ENCODE peak calls at places on chromosomes 11 and 22, in ten cellular contexts. One of them, this sample, is unnamed.

GRCh38 chr22:40857309-40857851 is 432 bp downstream of the XPNPEP3 start:
- DNase-seq in left colon: no peak
- DNase-seq in transverse colon: no peak
- DNase-seq in PC-3: no peak
- DNase-seq in globus pallidus: no peak
- DNase-seq in stimulated activated CD4-positive, alpha-beta T cell treated with anti-CD3 and anti-CD28 coated beads, Interleukin-1b, Interleukin-23, amount 100 ng/mL, for 1 hour: no peak
- DNase-seq in neural progenitor cell: no peak
- DNase-seq in EL: no peak
- DNase-seq in NCI-H1436: no peak
- DNase-seq in cardiac muscle cell: peak; percentile 21
- DNase-seq in this sample: no peak

GRCh38 chr22:49045276-49045675 is 782.4 kb downstream of the BRD1 start:
- DNase-seq in transverse colon: no peak
- DNase-seq in globus pallidus: no peak
- DNase-seq in neural progenitor cell: no peak
- DNase-seq in left colon: no peak
- DNase-seq in NCI-H1436: no peak
- DNase-seq in PC-3: no peak
- DNase-seq in EL: no peak
- DNase-seq in cardiac muscle cell: no peak
- DNase-seq in stimulated activated CD4-positive, alpha-beta T cell treated with anti-CD3 and anti-CD28 coated beads, Interleukin-1b, Interleukin-23, amount 100 ng/mL, for 1 hour: no peak
- DNase-seq in this sample: no peak

GRCh38 chr11:88414981-88415391 is 77.5 kb upstream of the CTSC start:
- DNase-seq in PC-3: peak; percentile 76
- DNase-seq in EL: peak; percentile 63
- DNase-seq in NCI-H1436: no peak
- DNase-seq in left colon: no peak
- DNase-seq in transverse colon: no peak
- DNase-seq in globus pallidus: no peak
- DNase-seq in stimulated activated CD4-positive, alpha-beta T cell treated with anti-CD3 and anti-CD28 coated beads, Interleukin-1b, Interleukin-23, amount 100 ng/mL, for 1 hour: no peak
- DNase-seq in neural progenitor cell: no peak
- DNase-seq in cardiac muscle cell: peak; percentile 28
- DNase-seq in this sample: no peak

GRCh38 chr11:12889243-12889642 is 119.9 kb upstream of the RASSF10 start:
- DNase-seq in NCI-H1436: no peak
- DNase-seq in EL: peak; percentile 64
- DNase-seq in stimulated activated CD4-positive, alpha-beta T cell treated with anti-CD3 and anti-CD28 coated beads, Interleukin-1b, Interleukin-23, amount 100 ng/mL, for 1 hour: no peak
- DNase-seq in neural progenitor cell: no peak
- DNase-seq in globus pallidus: no peak
- DNase-seq in left colon: peak; percentile 35
- DNase-seq in cardiac muscle cell: peak; percentile 88
- DNase-seq in PC-3: no peak
- DNase-seq in transverse colon: no peak
- DNase-seq in this sample: no peak

GRCh38 chr11:123474994-123475393 is 44.9 kb downstream of the GRAMD1B start:
- DNase-seq in left colon: no peak
- DNase-seq in NCI-H1436: no peak
- DNase-seq in EL: peak; percentile 73
- DNase-seq in PC-3: no peak
- DNase-seq in neural progenitor cell: no peak
- DNase-seq in stimulated activated CD4-positive, alpha-beta T cell treated with anti-CD3 and anti-CD28 coated beads, Interleukin-1b, Interleukin-23, amount 100 ng/mL, for 1 hour: no peak
- DNase-seq in cardiac muscle cell: peak; percentile 70
- DNase-seq in transverse colon: no peak
- DNase-seq in globus pallidus: no peak
- DNase-seq in this sample: no peak

GRCh38 chr11:31326470-31327148 is 42.9 kb downstream of the DCDC1 start:
- DNase-seq in stimulated activated CD4-positive, alpha-beta T cell treated with anti-CD3 and anti-CD28 coated beads, Interleukin-1b, Interleukin-23, amount 100 ng/mL, for 1 hour: no peak
- DNase-seq in NCI-H1436: no peak
- DNase-seq in PC-3: no peak
- DNase-seq in neural progenitor cell: no peak
- DNase-seq in left colon: no peak
- DNase-seq in globus pallidus: no peak
- DNase-seq in transverse colon: no peak
- DNase-seq in cardiac muscle cell: no peak
- DNase-seq in EL: no peak
- DNase-seq in this sample: no peak

GRCh38 chr11:114154271-114155047 is 94.9 kb downstream of the ZBTB16 start:
- DNase-seq in globus pallidus: no peak
- DNase-seq in neural progenitor cell: no peak
- DNase-seq in stimulated activated CD4-positive, alpha-beta T cell treated with anti-CD3 and anti-CD28 coated beads, Interleukin-1b, Interleukin-23, amount 100 ng/mL, for 1 hour: no peak
- DNase-seq in EL: no peak
- DNase-seq in left colon: peak; percentile 27
- DNase-seq in NCI-H1436: no peak
- DNase-seq in PC-3: no peak
- DNase-seq in transverse colon: no peak
- DNase-seq in cardiac muscle cell: peak; percentile 97
- DNase-seq in this sample: no peak

GRCh38 chr11:1619449-1619848 is 2.5 kb downstream of the KRTAP5-4 start:
- DNase-seq in NCI-H1436: no peak
- DNase-seq in globus pallidus: no peak
- DNase-seq in left colon: no peak
- DNase-seq in stimulated activated CD4-positive, alpha-beta T cell treated with anti-CD3 and anti-CD28 coated beads, Interleukin-1b, Interleukin-23, amount 100 ng/mL, for 1 hour: no peak
- DNase-seq in neural progenitor cell: no peak
- DNase-seq in PC-3: no peak
- DNase-seq in cardiac muscle cell: peak; percentile 6
- DNase-seq in transverse colon: no peak
- DNase-seq in EL: peak; percentile 41
- DNase-seq in this sample: no peak

GRCh38 chr22:19723990-19724827 is 870 bp downstream of the GP1BB start:
- DNase-seq in NCI-H1436: no peak
- DNase-seq in stimulated activated CD4-positive, alpha-beta T cell treated with anti-CD3 and anti-CD28 coated beads, Interleukin-1b, Interleukin-23, amount 100 ng/mL, for 1 hour: no peak
- DNase-seq in neural progenitor cell: peak; percentile 93
- DNase-seq in EL: no peak
- DNase-seq in transverse colon: no peak
- DNase-seq in left colon: no peak
- DNase-seq in cardiac muscle cell: peak; percentile 22
- DNase-seq in globus pallidus: no peak
- DNase-seq in PC-3: peak; percentile 61
- DNase-seq in this sample: no peak

GRCh38 chr22:37243402-37244113 is 511 bp downstream of the RAC2 start:
- DNase-seq in NCI-H1436: no peak
- DNase-seq in cardiac muscle cell: no peak
- DNase-seq in neural progenitor cell: no peak
- DNase-seq in stimulated activated CD4-positive, alpha-beta T cell treated with anti-CD3 and anti-CD28 coated beads, Interleukin-1b, Interleukin-23, amount 100 ng/mL, for 1 hour: no peak
- DNase-seq in left colon: no peak
- DNase-seq in EL: no peak
- DNase-seq in PC-3: no peak
- DNase-seq in globus pallidus: no peak
- DNase-seq in transverse colon: no peak
- DNase-seq in this sample: no peak

GRCh38 chr11:46210133-46210636 is 67.3 kb upstream of the CREB3L1 start:
- DNase-seq in EL: peak; percentile 55
- DNase-seq in stimulated activated CD4-positive, alpha-beta T cell treated with anti-CD3 and anti-CD28 coated beads, Interleukin-1b, Interleukin-23, amount 100 ng/mL, for 1 hour: no peak
- DNase-seq in left colon: no peak
- DNase-seq in transverse colon: no peak
- DNase-seq in cardiac muscle cell: peak; percentile 89
- DNase-seq in globus pallidus: no peak
- DNase-seq in neural progenitor cell: no peak
- DNase-seq in NCI-H1436: no peak
- DNase-seq in PC-3: peak; percentile 19
- DNase-seq in this sample: peak; percentile 31

GRCh38 chr11:63445720-63446119 is 45.2 kb downstream of the PLAAT5 start:
- DNase-seq in NCI-H1436: no peak
- DNase-seq in cardiac muscle cell: peak; percentile 5
- DNase-seq in globus pallidus: no peak
- DNase-seq in PC-3: peak; percentile 58
- DNase-seq in EL: peak; percentile 20
- DNase-seq in left colon: no peak
- DNase-seq in stimulated activated CD4-positive, alpha-beta T cell treated with anti-CD3 and anti-CD28 coated beads, Interleukin-1b, Interleukin-23, amount 100 ng/mL, for 1 hour: no peak
- DNase-seq in neural progenitor cell: no peak
- DNase-seq in transverse colon: no peak
- DNase-seq in this sample: peak; percentile 21

GRCh38 chr11:2139691-2140337 is 625 bp upstream of the IGF2 start:
- DNase-seq in EL: no peak
- DNase-seq in transverse colon: no peak
- DNase-seq in NCI-H1436: no peak
- DNase-seq in cardiac muscle cell: no peak
- DNase-seq in neural progenitor cell: peak; percentile 62
- DNase-seq in PC-3: no peak
- DNase-seq in stimulated activated CD4-positive, alpha-beta T cell treated with anti-CD3 and anti-CD28 coated beads, Interleukin-1b, Interleukin-23, amount 100 ng/mL, for 1 hour: no peak
- DNase-seq in left colon: no peak
- DNase-seq in globus pallidus: no peak
- DNase-seq in this sample: no peak

This sample was measured in COLO829.